ENCODE peak calls at places on chromosomes 1 and 21, in eight cellular contexts. One of them, this sample, is unnamed. For H3K36me3, the result is how much of the 10 kb centered on the place peaks cover.

GRCh38 chr1:20237646-20238045 is 51.3 kb upstream of the PLA2G2C start:
- DNase-seq in OCI-LY7: peak
- DNase-seq in psoas muscle: no peak
- DNase-seq in naive thymus-derived CD4-positive, alpha-beta T cell: no peak
- DNase-seq in stomach: no peak
- DNase-seq in neural progenitor cell: no peak
- DNase-seq in fibroblast of lung: no peak
- DNase-seq in lower lobe of right lung: no peak
- DNase-seq in this sample: no peak

GRCh38 chr1:241612533-241613505 is 27.4 kb downstream of the CHML start:
- DNase-seq in stomach: no peak
- DNase-seq in OCI-LY7: no peak
- DNase-seq in fibroblast of lung: peak
- DNase-seq in naive thymus-derived CD4-positive, alpha-beta T cell: no peak
- DNase-seq in neural progenitor cell: no peak
- DNase-seq in lower lobe of right lung: no peak
- DNase-seq in psoas muscle: no peak
- DNase-seq in this sample: no peak

GRCh38 chr1:229578168-229579100 is 19.9 kb upstream of the ABCB10 start:
- DNase-seq in stomach: no peak
- DNase-seq in naive thymus-derived CD4-positive, alpha-beta T cell: no peak
- DNase-seq in fibroblast of lung: no peak
- DNase-seq in psoas muscle: no peak
- DNase-seq in neural progenitor cell: no peak
- DNase-seq in OCI-LY7: no peak
- DNase-seq in lower lobe of right lung: no peak
- DNase-seq in this sample: no peak

GRCh38 chr1:201456499-201457309 is 12.3 kb downstream of the PHLDA3 start:
- DNase-seq in neural progenitor cell: peak
- DNase-seq in lower lobe of right lung: peak
- DNase-seq in fibroblast of lung: peak
- DNase-seq in stomach: no peak
- DNase-seq in psoas muscle: peak
- DNase-seq in naive thymus-derived CD4-positive, alpha-beta T cell: no peak
- DNase-seq in OCI-LY7: peak
- DNase-seq in this sample: no peak

GRCh38 chr1:24415910-24416665 is 486 bp downstream of the NIPAL3 start:
- DNase-seq in OCI-LY7: no peak
- DNase-seq in psoas muscle: no peak
- DNase-seq in neural progenitor cell: peak
- DNase-seq in lower lobe of right lung: peak
- DNase-seq in stomach: no peak
- DNase-seq in fibroblast of lung: no peak
- DNase-seq in naive thymus-derived CD4-positive, alpha-beta T cell: no peak
- DNase-seq in this sample: peak

GRCh38 chr21:16634522-16634914 is 878.3 kb upstream of the CXADR start:
- DNase-seq in OCI-LY7: no peak
- DNase-seq in naive thymus-derived CD4-positive, alpha-beta T cell: no peak
- DNase-seq in psoas muscle: no peak
- DNase-seq in fibroblast of lung: peak
- DNase-seq in neural progenitor cell: no peak
- DNase-seq in lower lobe of right lung: no peak
- DNase-seq in stomach: no peak
- DNase-seq in this sample: no peak

GRCh38 chr1:220876511-220877347 is 2.5 kb upstream of the HLX start:
- DNase-seq in naive thymus-derived CD4-positive, alpha-beta T cell: no peak
- DNase-seq in fibroblast of lung: peak
- DNase-seq in OCI-LY7: no peak
- DNase-seq in stomach: no peak
- DNase-seq in neural progenitor cell: peak
- DNase-seq in lower lobe of right lung: peak
- DNase-seq in psoas muscle: peak
- DNase-seq in this sample: no peak

GRCh38 chr1:159869173-159869572 is 6.7 kb upstream of the VSIG8 start:
- DNase-seq in lower lobe of right lung: no peak
- DNase-seq in neural progenitor cell: no peak
- DNase-seq in stomach: no peak
- DNase-seq in fibroblast of lung: peak
- DNase-seq in OCI-LY7: no peak
- DNase-seq in naive thymus-derived CD4-positive, alpha-beta T cell: no peak
- DNase-seq in psoas muscle: no peak
- DNase-seq in this sample: no peak

GRCh38 chr1:67060811-67061218 is 6.9 kb upstream of the SLC35D1 start:
- DNase-seq in stomach: no peak
- DNase-seq in naive thymus-derived CD4-positive, alpha-beta T cell: no peak
- DNase-seq in psoas muscle: peak
- DNase-seq in neural progenitor cell: no peak
- DNase-seq in fibroblast of lung: peak
- DNase-seq in OCI-LY7: no peak
- DNase-seq in lower lobe of right lung: no peak
- DNase-seq in this sample: peak

GRCh38 chr1:11701551-11701961 is 10.0 kb downstream of the DRAXIN start:
- DNase-seq in neural progenitor cell: peak
- DNase-seq in naive thymus-derived CD4-positive, alpha-beta T cell: no peak
- DNase-seq in OCI-LY7: no peak
- DNase-seq in stomach: no peak
- DNase-seq in fibroblast of lung: no peak
- DNase-seq in lower lobe of right lung: no peak
- DNase-seq in psoas muscle: no peak
- DNase-seq in this sample: no peak

GRCh38 chr1:39733161-39733560 is 5.5 kb upstream of the PPIE start:
- DNase-seq in psoas muscle: peak
- DNase-seq in OCI-LY7: no peak
- DNase-seq in stomach: no peak
- DNase-seq in fibroblast of lung: no peak
- DNase-seq in lower lobe of right lung: no peak
- DNase-seq in naive thymus-derived CD4-positive, alpha-beta T cell: no peak
- DNase-seq in neural progenitor cell: no peak
- DNase-seq in this sample: peak

GRCh38 chr21:15604424-15604823 is 125.4 kb upstream of the USP25 start:
- DNase-seq in fibroblast of lung: peak
- DNase-seq in lower lobe of right lung: no peak
- DNase-seq in stomach: no peak
- DNase-seq in OCI-LY7: no peak
- DNase-seq in psoas muscle: no peak
- DNase-seq in naive thymus-derived CD4-positive, alpha-beta T cell: no peak
- DNase-seq in neural progenitor cell: no peak
- DNase-seq in this sample: no peak

GRCh38 chr1:115771847-115772457 is 3.4 kb upstream of the CASQ2 start:
- DNase-seq in psoas muscle: peak
- DNase-seq in fibroblast of lung: peak
- DNase-seq in lower lobe of right lung: peak
- DNase-seq in naive thymus-derived CD4-positive, alpha-beta T cell: no peak
- DNase-seq in OCI-LY7: peak
- DNase-seq in stomach: peak
- DNase-seq in neural progenitor cell: peak
- DNase-seq in this sample: peak

GRCh38 chr1:207424570-207425131 is 29.5 kb upstream of the CR2 start:
- DNase-seq in neural progenitor cell: no peak
- DNase-seq in OCI-LY7: no peak
- DNase-seq in stomach: no peak
- DNase-seq in lower lobe of right lung: no peak
- DNase-seq in psoas muscle: no peak
- DNase-seq in naive thymus-derived CD4-positive, alpha-beta T cell: no peak
- DNase-seq in fibroblast of lung: no peak
- DNase-seq in this sample: no peak

GRCh38 chr1:231885209-231885854 is 258.7 kb downstream of the DISC1 start:
- DNase-seq in stomach: no peak
- DNase-seq in lower lobe of right lung: no peak
- DNase-seq in psoas muscle: no peak
- DNase-seq in fibroblast of lung: peak
- DNase-seq in OCI-LY7: no peak
- DNase-seq in naive thymus-derived CD4-positive, alpha-beta T cell: no peak
- DNase-seq in neural progenitor cell: no peak
- DNase-seq in this sample: no peak

GRCh38 chr1:63261736-63262142 is 60.6 kb upstream of the FOXD3 start:
- DNase-seq in neural progenitor cell: no peak
- DNase-seq in lower lobe of right lung: no peak
- DNase-seq in stomach: no peak
- DNase-seq in OCI-LY7: no peak
- DNase-seq in psoas muscle: no peak
- DNase-seq in naive thymus-derived CD4-positive, alpha-beta T cell: no peak
- DNase-seq in fibroblast of lung: peak
- DNase-seq in this sample: no peak

GRCh38 chr1:33169290-33170055 is 12.4 kb downstream of the TRIM62 start:
- DNase-seq in OCI-LY7: no peak
- DNase-seq in naive thymus-derived CD4-positive, alpha-beta T cell: no peak
- DNase-seq in fibroblast of lung: no peak
- DNase-seq in stomach: no peak
- DNase-seq in psoas muscle: no peak
- DNase-seq in neural progenitor cell: peak
- DNase-seq in lower lobe of right lung: no peak
- DNase-seq in this sample: no peak

GRCh38 chr1:39490596-39491145 is 765 bp upstream of the BMP8A start:
- DNase-seq in naive thymus-derived CD4-positive, alpha-beta T cell: no peak
- DNase-seq in stomach: no peak
- DNase-seq in psoas muscle: no peak
- DNase-seq in neural progenitor cell: peak
- DNase-seq in OCI-LY7: no peak
- DNase-seq in lower lobe of right lung: no peak
- DNase-seq in fibroblast of lung: no peak
- DNase-seq in this sample: peak

GRCh38 chr21:35026617-35027557 is 22.2 kb downstream of the RUNX1 start:
- DNase-seq in naive thymus-derived CD4-positive, alpha-beta T cell: peak
- DNase-seq in neural progenitor cell: peak
- DNase-seq in OCI-LY7: peak
- DNase-seq in stomach: peak
- DNase-seq in fibroblast of lung: peak
- DNase-seq in lower lobe of right lung: peak
- DNase-seq in psoas muscle: peak
- DNase-seq in this sample: no peak

GRCh38 chr1:1170215-1170890 is 3.3 kb upstream of the TTLL10 start:
- DNase-seq in stomach: no peak
- DNase-seq in fibroblast of lung: no peak
- DNase-seq in lower lobe of right lung: peak
- DNase-seq in naive thymus-derived CD4-positive, alpha-beta T cell: no peak
- DNase-seq in neural progenitor cell: peak
- DNase-seq in OCI-LY7: no peak
- DNase-seq in psoas muscle: no peak
- DNase-seq in this sample: no peak

GRCh38 chr1:76576876-76577817 is 290.1 kb upstream of the ST6GALNAC5 start:
- DNase-seq in lower lobe of right lung: no peak
- DNase-seq in OCI-LY7: no peak
- DNase-seq in neural progenitor cell: no peak
- DNase-seq in fibroblast of lung: no peak
- DNase-seq in stomach: no peak
- DNase-seq in naive thymus-derived CD4-positive, alpha-beta T cell: no peak
- DNase-seq in psoas muscle: no peak
- DNase-seq in this sample: no peak

GRCh38 chr1:150997126-150997872 is 9.4 kb downstream of the MINDY1 start:
- DNase-seq in fibroblast of lung: no peak
- DNase-seq in psoas muscle: no peak
- DNase-seq in lower lobe of right lung: no peak
- DNase-seq in naive thymus-derived CD4-positive, alpha-beta T cell: no peak
- DNase-seq in neural progenitor cell: no peak
- DNase-seq in stomach: no peak
- DNase-seq in OCI-LY7: no peak
- DNase-seq in this sample: no peak
- H3K36me3 ChIP-seq in fibroblast of lung: under half
- H3K36me3 ChIP-seq in psoas muscle: half or more
- H3K36me3 ChIP-seq in lower lobe of right lung: half or more
- H3K36me3 ChIP-seq in naive thymus-derived CD4-positive, alpha-beta T cell: half or more
- H3K36me3 ChIP-seq in neural progenitor cell: under half
- H3K36me3 ChIP-seq in stomach: under half
- H3K36me3 ChIP-seq in OCI-LY7: under half
- H3K36me3 ChIP-seq in this sample: half or more

GRCh38 chr1:78871249-78871648 is 135.3 kb downstream of the ADGRL4 start:
- DNase-seq in fibroblast of lung: no peak
- DNase-seq in naive thymus-derived CD4-positive, alpha-beta T cell: no peak
- DNase-seq in psoas muscle: no peak
- DNase-seq in lower lobe of right lung: no peak
- DNase-seq in OCI-LY7: no peak
- DNase-seq in stomach: no peak
- DNase-seq in neural progenitor cell: no peak
- DNase-seq in this sample: no peak
- H3K27ac ChIP-seq in fibroblast of lung: no peak
- H3K27ac ChIP-seq in naive thymus-derived CD4-positive, alpha-beta T cell: no peak
- H3K27ac ChIP-seq in psoas muscle: no peak
- H3K27ac ChIP-seq in lower lobe of right lung: no peak
- H3K27ac ChIP-seq in OCI-LY7: no peak
- H3K27ac ChIP-seq in stomach: no peak
- H3K27ac ChIP-seq in neural progenitor cell: no peak
- H3K27ac ChIP-seq in this sample: no peak

GRCh38 chr1:217138839-217139466 is 415.7 kb upstream of the ESRRG start:
- DNase-seq in psoas muscle: no peak
- DNase-seq in OCI-LY7: no peak
- DNase-seq in neural progenitor cell: peak
- DNase-seq in fibroblast of lung: no peak
- DNase-seq in stomach: no peak
- DNase-seq in naive thymus-derived CD4-positive, alpha-beta T cell: no peak
- DNase-seq in lower lobe of right lung: no peak
- DNase-seq in this sample: no peak
- H3K4me3 ChIP-seq in psoas muscle: no peak
- H3K4me3 ChIP-seq in OCI-LY7: no peak
- H3K4me3 ChIP-seq in neural progenitor cell: peak
- H3K4me3 ChIP-seq in fibroblast of lung: no peak
- H3K4me3 ChIP-seq in stomach: no peak
- H3K4me3 ChIP-seq in naive thymus-derived CD4-positive, alpha-beta T cell: no peak
- H3K4me3 ChIP-seq in lower lobe of right lung: no peak
- H3K4me3 ChIP-seq in this sample: no peak

GRCh38 chr1:21834094-21834493 is 22.0 kb downstream of the LDLRAD2 start:
- DNase-seq in psoas muscle: no peak
- DNase-seq in neural progenitor cell: no peak
- DNase-seq in fibroblast of lung: no peak
- DNase-seq in lower lobe of right lung: no peak
- DNase-seq in naive thymus-derived CD4-positive, alpha-beta T cell: no peak
- DNase-seq in OCI-LY7: peak
- DNase-seq in stomach: no peak
- DNase-seq in this sample: no peak

GRCh38 chr1:21833392-21833976 is 21.4 kb downstream of the LDLRAD2 start:
- DNase-seq in fibroblast of lung: no peak
- DNase-seq in stomach: no peak
- DNase-seq in OCI-LY7: no peak
- DNase-seq in lower lobe of right lung: no peak
- DNase-seq in neural progenitor cell: no peak
- DNase-seq in psoas muscle: no peak
- DNase-seq in naive thymus-derived CD4-positive, alpha-beta T cell: no peak
- DNase-seq in this sample: no peak

GRCh38 chr1:21836010-21836409 is 23.9 kb downstream of the LDLRAD2 start:
- DNase-seq in psoas muscle: no peak
- DNase-seq in fibroblast of lung: no peak
- DNase-seq in lower lobe of right lung: no peak
- DNase-seq in stomach: no peak
- DNase-seq in OCI-LY7: no peak
- DNase-seq in neural progenitor cell: no peak
- DNase-seq in naive thymus-derived CD4-positive, alpha-beta T cell: no peak
- DNase-seq in this sample: no peak

GRCh38 chr1:21836729-21837128 is 24.7 kb downstream of the LDLRAD2 start:
- DNase-seq in psoas muscle: no peak
- DNase-seq in fibroblast of lung: no peak
- DNase-seq in OCI-LY7: no peak
- DNase-seq in neural progenitor cell: no peak
- DNase-seq in lower lobe of right lung: no peak
- DNase-seq in stomach: no peak
- DNase-seq in naive thymus-derived CD4-positive, alpha-beta T cell: no peak
- DNase-seq in this sample: no peak

DNA sequence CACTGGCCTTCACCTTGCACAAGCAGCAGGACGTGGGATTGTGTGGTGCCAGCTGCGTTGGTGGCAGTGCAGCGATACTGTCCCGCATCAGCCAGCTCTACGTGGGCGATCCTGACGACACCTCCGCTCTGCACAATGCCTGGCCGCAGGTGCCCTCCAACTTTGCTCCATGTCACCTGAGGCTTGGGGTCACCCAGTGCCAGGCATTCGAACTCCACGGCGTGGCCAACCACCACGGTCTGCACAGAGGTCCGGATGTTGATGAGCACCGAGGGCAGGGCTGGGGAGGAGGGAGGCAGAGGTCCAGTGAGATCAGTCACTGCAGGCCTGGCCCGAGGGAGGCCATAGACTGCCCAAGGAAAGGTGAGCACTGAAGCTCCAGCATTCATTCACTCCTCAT is 22.6 kb downstream of the LDLRAD2 start:
- DNase-seq in naive thymus-derived CD4-positive, alpha-beta T cell: no peak
- DNase-seq in psoas muscle: no peak
- DNase-seq in neural progenitor cell: no peak
- DNase-seq in OCI-LY7: no peak
- DNase-seq in lower lobe of right lung: no peak
- DNase-seq in stomach: no peak
- DNase-seq in fibroblast of lung: no peak
- DNase-seq in this sample: no peak
- H3K36me3 ChIP-seq in naive thymus-derived CD4-positive, alpha-beta T cell: under half
- H3K36me3 ChIP-seq in psoas muscle: half or more
- H3K36me3 ChIP-seq in neural progenitor cell: under half
- H3K36me3 ChIP-seq in OCI-LY7: under half
- H3K36me3 ChIP-seq in lower lobe of right lung: half or more
- H3K36me3 ChIP-seq in stomach: half or more
- H3K36me3 ChIP-seq in fibroblast of lung: under half
- H3K36me3 ChIP-seq in this sample: under half